ENCODE peak calls at places on chromosomes 2 and 18, in seven cellular contexts. X is H1, V is K562, I is SK-N-SH, W is HCT116, U is GM12878, Y is HepG2. O is an unnamed sample.

GRCh38 chr2:160427629-160428424 is 65.8 kb downstream of the RBMS1 start:
- DNase-seq in U (no peak), I (no peak), Y (no peak), X (no peak), W (no peak), V (no peak), O (no peak)

GRCh38 chr2:48107326-48107925 is 201.1 kb upstream of the FBXO11 start:
- DNase-seq in I (no peak), W (peak), Y (peak), U (no peak), X (no peak), V (no peak), O (no peak)

GRCh38 chr2:42036940-42037339 is 10.9 kb upstream of the PKDCC start:
- DNase-seq in W (no peak), V (no peak), U (no peak), I (no peak), Y (no peak), X (no peak), O (no peak)

GRCh38 chr2:173044686-173045085 is 31.0 kb upstream of the MAP3K20 start:
- DNase-seq in V (no peak), W (no peak), Y (no peak), I (no peak), X (no peak), U (no peak), O (no peak)

GRCh38 chr2:177756346-177756745 is 316.2 kb downstream of the PDE11A start:
- DNase-seq in X (no peak), V (no peak), U (no peak), I (no peak), W (no peak), Y (no peak), O (no peak)

GRCh38 chr18:71398530-71398929 is 1109.7 kb downstream of the SOCS6 start:
- DNase-seq in I (peak), X (no peak), U (no peak), W (no peak), Y (peak), V (no peak), O (no peak)

GRCh38 chr18:23969664-23970063 is 44.9 kb upstream of the TTC39C start:
- DNase-seq in I (no peak), U (no peak), X (no peak), W (no peak), Y (no peak), V (no peak), O (no peak)

GRCh38 chr2:24832991-24833671 is 39.9 kb downstream of the CENPO start:
- DNase-seq in W (no peak), I (no peak), U (no peak), V (no peak), Y (no peak), X (no peak), O (no peak)

GRCh38 chr2:119579457-119580295 is 35.4 kb downstream of the CFAP221 start:
- DNase-seq in V (no peak), W (no peak), X (no peak), Y (peak), U (no peak), I (no peak), O (no peak)

GRCh38 chr18:47594621-47595086 is 335.8 kb downstream of the SMAD2 start:
- DNase-seq in X (no peak), V (no peak), I (peak), Y (no peak), U (no peak), W (no peak), O (peak)

GRCh38 chr18:48663931-48664847 is 125.4 kb downstream of the CTIF start:
- DNase-seq in I (peak), Y (peak), U (no peak), V (peak), X (peak), W (no peak), O (peak)

GRCh38 chr2:190626656-190627055 is 22.2 kb upstream of the NAB1 start:
- DNase-seq in W (no peak), Y (no peak), U (no peak), I (no peak), V (no peak), X (no peak), O (no peak)

GRCh38 chr2:167114018-167114417 is 225.7 kb downstream of the XIRP2 start:
- DNase-seq in W (no peak), U (no peak), I (no peak), Y (no peak), X (no peak), V (no peak), O (no peak)

GRCh38 chr2:30747206-30747605 is 60.0 kb downstream of the CAPN13 start:
- DNase-seq in U (no peak), I (no peak), W (no peak), V (no peak), Y (no peak), X (no peak), O (no peak)

GRCh38 chr2:171509945-171510731 is 12.1 kb upstream of the CYBRD1 start:
- DNase-seq in V (no peak), W (no peak), U (peak), Y (no peak), X (no peak), I (no peak), O (no peak)

GRCh38 chr2:134371041-134371440 is 117.2 kb downstream of the MGAT5 start:
- DNase-seq in W (no peak), X (no peak), Y (no peak), U (no peak), V (no peak), I (no peak), O (no peak)

GRCh38 chr2:174121612-174122011 is 126.7 kb downstream of the OLA1 start:
- DNase-seq in Y (no peak), U (no peak), W (peak), X (no peak), I (no peak), V (no peak), O (no peak)

GRCh38 chr18:40437517-40437916 is 1517.5 kb upstream of the PIK3C3 start:
- DNase-seq in W (no peak), U (no peak), V (no peak), X (no peak), I (no peak), Y (no peak), O (no peak)

GRCh38 chr2:119697290-119698013 is 18.5 kb downstream of the TMEM177 start:
- DNase-seq in U (peak), X (no peak), W (no peak), Y (no peak), I (no peak), V (no peak), O (no peak)

GRCh38 chr18:76450912-76451421 is 44.1 kb downstream of the ZNF516 start:
- DNase-seq in V (no peak), U (peak), W (no peak), I (peak), Y (no peak), X (no peak), O (peak)

GRCh38 chr2:55430536-55430935 is 10.9 kb upstream of the CCDC88A start:
- DNase-seq in U (no peak), X (no peak), W (no peak), V (no peak), I (no peak), Y (no peak), O (no peak)

GRCh38 chr18:76476665-76477561 is 18.1 kb downstream of the ZNF516 start:
- DNase-seq in I (no peak), W (no peak), X (no peak), V (no peak), Y (peak), U (no peak), O (no peak)

GRCh38 chr2:98907385-98907784 is 28.6 kb downstream of the CRACDL start:
- DNase-seq in X (no peak), U (no peak), V (no peak), W (no peak), Y (no peak), I (no peak), O (no peak)

GRCh38 chr2:46802665-46803550 is 112.7 kb downstream of the MCFD2 start:
- DNase-seq in U (no peak), V (no peak), W (no peak), Y (no peak), X (no peak), I (peak), O (no peak)

GRCh38 chr2:1633092-1633721 is 111.1 kb downstream of the PXDN start:
- DNase-seq in U (no peak), I (no peak), W (no peak), V (no peak), Y (no peak), X (no peak), O (peak)

GRCh38 chr2:174841931-174842330 is 77.7 kb upstream of the CHRNA1 start:
- DNase-seq in X (no peak), V (no peak), W (no peak), I (no peak), U (no peak), Y (no peak), O (no peak)

GRCh38 chr2:14720319-14720718 is 87.8 kb downstream of the LRATD1 start:
- DNase-seq in U (no peak), Y (no peak), I (no peak), V (no peak), W (no peak), X (no peak), O (no peak)

GRCh38 chr2:2746731-2747130 is 415.7 kb upstream of the MYT1L start:
- DNase-seq in I (no peak), U (no peak), X (no peak), V (no peak), W (no peak), Y (no peak), O (no peak)

GRCh38 chr2:26033270-26033768 is 565 bp upstream of the RAB10 start:
- DNase-seq in I (no peak), Y (peak), V (no peak), X (no peak), U (no peak), W (peak), O (peak)

GRCh38 chr2:109211324-109211723 is 82.3 kb downstream of the SH3RF3 start:
- DNase-seq in I (no peak), Y (no peak), W (no peak), X (no peak), U (no peak), V (no peak), O (no peak)

GRCh38 chr2:237556773-237557632 is 9.4 kb upstream of the PRLH start:
- DNase-seq in X (no peak), W (no peak), Y (no peak), V (no peak), I (no peak), U (peak), O (no peak)

GRCh38 chr2:9813312-9814128 is 29.8 kb upstream of the TAF1B start:
- DNase-seq in U (no peak), Y (peak), X (peak), I (peak), V (peak), W (no peak), O (peak)

GRCh38 chr2:72148975-72149555 is 1.4 kb upstream of the CYP26B1 start:
- DNase-seq in I (peak), V (peak), Y (no peak), X (no peak), U (no peak), W (no peak), O (peak)

GRCh38 chr2:128439231-128440086 is 120.8 kb upstream of the HS6ST1 start:
- DNase-seq in X (no peak), I (no peak), W (no peak), U (no peak), V (no peak), Y (no peak), O (no peak)
- TF ChIP-seq JUND in X (no peak), I (no peak), W (no peak), U (no peak), V (no peak), Y (no peak), O (no peak)

GRCh38 chr18:57218281-57218680 is 71.4 kb downstream of the BOD1L2 start:
- DNase-seq in U (no peak), V (no peak), W (no peak), X (no peak), Y (no peak), I (no peak), O (no peak)

GRCh38 chr18:57220485-57220884 is 73.6 kb downstream of the BOD1L2 start:
- DNase-seq in W (no peak), Y (no peak), I (no peak), U (no peak), X (no peak), V (no peak), O (no peak)

GRCh38 chr18:57221084-57221483 is 74.2 kb downstream of the BOD1L2 start:
- DNase-seq in I (no peak), X (no peak), V (no peak), U (no peak), Y (no peak), W (no peak), O (no peak)

GRCh38 chr18:57223160-57223870 is 76.4 kb downstream of the BOD1L2 start:
- DNase-seq in I (no peak), X (no peak), U (no peak), W (no peak), Y (no peak), V (no peak), O (no peak)
- TF ChIP-seq JUND in I (no peak), X (no peak), U (no peak), W (no peak), Y (no peak), V (no peak), O (no peak)

GRCh38 chr2:231364961-231365810 is 30.3 kb upstream of the B3GNT7 start:
- DNase-seq in U (no peak), I (peak), V (peak), Y (peak), X (no peak), W (no peak), O (peak)
- TF ChIP-seq JUND in U (no peak), I (peak), V (no peak), Y (no peak), X (no peak), W (no peak), O (no peak)

DNA sequence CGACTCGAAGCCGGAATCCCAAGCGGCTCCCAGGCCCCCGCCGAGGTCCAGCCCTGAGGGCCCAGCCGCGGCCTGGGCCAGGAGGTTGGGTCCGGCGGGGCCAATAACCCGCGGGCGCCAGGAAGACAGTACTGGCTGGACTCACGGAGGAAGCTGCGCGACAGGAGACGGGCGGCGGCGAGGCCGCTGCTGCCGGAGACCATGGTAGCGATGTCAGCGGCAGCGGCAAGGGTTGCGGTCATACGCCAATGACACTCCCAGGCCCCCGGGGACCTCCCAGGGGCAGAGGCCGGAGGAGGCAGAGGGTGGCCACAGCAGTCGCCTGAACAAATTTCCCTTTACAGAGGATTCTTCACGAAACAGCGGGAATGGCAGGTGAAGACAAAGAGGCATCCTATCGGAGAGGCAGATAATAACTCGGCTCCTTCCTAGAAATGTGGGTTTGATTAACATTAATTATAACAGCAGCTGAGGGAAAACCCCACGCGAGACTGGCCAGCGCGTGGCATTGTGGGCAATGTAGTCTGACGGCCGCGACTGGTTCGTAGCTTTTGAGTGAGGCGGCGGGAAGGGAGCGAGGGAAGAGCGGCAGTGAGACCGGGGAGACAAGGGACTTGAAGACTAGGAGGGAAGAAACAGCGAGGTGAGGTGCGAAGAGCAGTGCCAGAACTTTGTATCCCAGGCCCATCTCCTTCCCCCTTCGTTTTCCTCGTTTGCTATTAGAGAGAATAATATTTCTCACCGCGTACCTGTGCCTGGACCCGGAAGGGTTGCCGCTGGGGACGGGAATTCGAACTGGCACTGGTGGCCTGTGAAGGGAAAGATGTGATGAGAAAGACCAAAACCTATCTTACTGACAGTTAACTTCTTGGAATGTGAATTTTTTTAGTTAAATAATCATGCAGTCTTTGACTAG is at the start of gene SUCLG1:
- DNase-seq in V (peak), X (peak), I (peak), W (peak), U (peak), Y (peak), O (peak)
- TF ChIP-seq JUND in V (no peak), X (no peak), I (no peak), W (no peak), U (no peak), Y (no peak), O (no peak)

DNA sequence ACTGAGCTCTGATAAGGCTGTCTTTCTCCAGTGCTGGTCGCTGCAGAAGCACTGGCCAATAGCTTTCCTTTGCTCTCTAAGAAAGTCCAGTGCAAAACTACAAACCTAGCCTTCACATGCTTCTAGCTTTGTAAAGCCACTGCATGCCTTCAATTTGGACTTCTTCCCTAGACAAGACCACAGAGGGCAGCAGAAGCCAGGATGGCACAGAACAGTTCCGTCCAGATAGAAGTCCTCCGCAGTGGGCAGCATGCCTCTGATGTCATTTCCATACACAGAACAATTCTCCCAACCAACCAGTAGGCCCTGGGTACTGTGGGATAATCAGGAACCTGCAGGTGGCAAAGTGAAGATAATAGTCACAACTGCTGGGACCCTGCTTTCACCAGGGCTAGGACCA is 3.3 kb downstream of the ST6GAL2 start:
- DNase-seq in I (peak), W (no peak), Y (no peak), X (no peak), U (no peak), V (no peak), O (no peak)
- TF ChIP-seq JUND in I (no peak), W (no peak), Y (no peak), X (no peak), U (no peak), V (no peak), O (no peak)